ENCODE peak calls at places on chromosomes 6 and 20, in nine cellular contexts. One of them, this sample, is unnamed.

GRCh38 chr6:56093776-56094175 is 153.6 kb downstream of the COL21A1 start:
- DNase-seq in SJCRH30: no peak
- DNase-seq in AG04450: no peak
- DNase-seq in ascending aorta: no peak
- DNase-seq in stomach: no peak
- DNase-seq in vagina: no peak
- DNase-seq in Peyer's patch: no peak
- DNase-seq in left ventricle myocardium inferior: no peak
- DNase-seq in RWPE1: no peak
- DNase-seq in this sample: no peak

GRCh38 chr6:89260832-89261231 is 43.7 kb upstream of the GABRR1 start:
- DNase-seq in SJCRH30: peak
- DNase-seq in AG04450: no peak
- DNase-seq in ascending aorta: no peak
- DNase-seq in stomach: no peak
- DNase-seq in vagina: no peak
- DNase-seq in Peyer's patch: no peak
- DNase-seq in left ventricle myocardium inferior: no peak
- DNase-seq in RWPE1: no peak
- DNase-seq in this sample: no peak

GRCh38 chr6:84411060-84411629 is 183.7 kb upstream of the CEP162 start:
- DNase-seq in SJCRH30: peak
- DNase-seq in AG04450: no peak
- DNase-seq in ascending aorta: peak
- DNase-seq in stomach: no peak
- DNase-seq in vagina: no peak
- DNase-seq in Peyer's patch: no peak
- DNase-seq in left ventricle myocardium inferior: no peak
- DNase-seq in RWPE1: peak
- DNase-seq in this sample: no peak

GRCh38 chr6:46042355-46042999 is 26.8 kb upstream of the CLIC5 start:
- DNase-seq in SJCRH30: peak
- DNase-seq in AG04450: no peak
- DNase-seq in ascending aorta: no peak
- DNase-seq in stomach: no peak
- DNase-seq in vagina: no peak
- DNase-seq in Peyer's patch: no peak
- DNase-seq in left ventricle myocardium inferior: peak
- DNase-seq in RWPE1: peak
- DNase-seq in this sample: no peak

GRCh38 chr6:75204959-75205775 is 686 bp downstream of the COL12A1 start:
- DNase-seq in SJCRH30: peak
- DNase-seq in AG04450: peak
- DNase-seq in ascending aorta: peak
- DNase-seq in stomach: no peak
- DNase-seq in vagina: no peak
- DNase-seq in Peyer's patch: no peak
- DNase-seq in left ventricle myocardium inferior: no peak
- DNase-seq in RWPE1: peak
- DNase-seq in this sample: peak

GRCh38 chr6:16380220-16380809 is 141.9 kb downstream of the GMPR start:
- DNase-seq in SJCRH30: no peak
- DNase-seq in AG04450: no peak
- DNase-seq in ascending aorta: peak
- DNase-seq in stomach: no peak
- DNase-seq in vagina: no peak
- DNase-seq in Peyer's patch: no peak
- DNase-seq in left ventricle myocardium inferior: no peak
- DNase-seq in RWPE1: no peak
- DNase-seq in this sample: no peak

GRCh38 chr20:16020971-16021370 is 552.3 kb downstream of the KIF16B start:
- DNase-seq in SJCRH30: no peak
- DNase-seq in AG04450: no peak
- DNase-seq in ascending aorta: no peak
- DNase-seq in stomach: no peak
- DNase-seq in vagina: no peak
- DNase-seq in Peyer's patch: no peak
- DNase-seq in left ventricle myocardium inferior: no peak
- DNase-seq in RWPE1: peak
- DNase-seq in this sample: no peak

GRCh38 chr20:21396045-21396893 is 1.1 kb downstream of the NKX2-4 start:
- DNase-seq in SJCRH30: no peak
- DNase-seq in AG04450: no peak
- DNase-seq in ascending aorta: no peak
- DNase-seq in stomach: no peak
- DNase-seq in vagina: no peak
- DNase-seq in Peyer's patch: no peak
- DNase-seq in left ventricle myocardium inferior: no peak
- DNase-seq in RWPE1: no peak
- DNase-seq in this sample: no peak

GRCh38 chr6:119493980-119494379 is 144.4 kb upstream of the MAN1A1 start:
- DNase-seq in SJCRH30: no peak
- DNase-seq in AG04450: no peak
- DNase-seq in ascending aorta: no peak
- DNase-seq in stomach: no peak
- DNase-seq in vagina: no peak
- DNase-seq in Peyer's patch: no peak
- DNase-seq in left ventricle myocardium inferior: no peak
- DNase-seq in RWPE1: peak
- DNase-seq in this sample: no peak

DNA sequence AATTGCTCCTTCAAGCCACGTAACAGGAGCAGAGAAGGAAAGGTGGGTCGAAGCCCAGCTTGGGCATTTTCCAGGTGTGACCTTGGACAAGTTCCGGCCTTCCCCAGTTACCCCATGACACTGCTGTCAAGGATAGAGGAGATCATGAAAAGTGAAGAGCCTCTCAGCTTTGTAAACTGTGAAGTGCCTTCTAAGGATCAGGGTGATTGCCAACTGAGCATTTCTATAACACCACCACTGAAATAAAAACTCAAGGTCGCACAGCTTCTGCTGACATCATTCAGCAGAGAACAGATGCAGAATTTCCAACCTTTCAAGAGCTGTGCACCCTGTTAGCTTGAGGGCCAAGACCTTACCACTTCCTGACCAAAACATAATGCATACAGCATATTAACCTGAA is 24.0 kb upstream of the ZMYND8 start:
- DNase-seq in SJCRH30: peak
- DNase-seq in AG04450: no peak
- DNase-seq in ascending aorta: no peak
- DNase-seq in stomach: no peak
- DNase-seq in vagina: no peak
- DNase-seq in Peyer's patch: no peak
- DNase-seq in left ventricle myocardium inferior: no peak
- DNase-seq in RWPE1: no peak
- DNase-seq in this sample: no peak
- H3K27ac ChIP-seq in SJCRH30: no peak
- H3K27ac ChIP-seq in AG04450: peak
- H3K27ac ChIP-seq in ascending aorta: no peak
- H3K27ac ChIP-seq in stomach: no peak
- H3K27ac ChIP-seq in vagina: no peak
- H3K27ac ChIP-seq in Peyer's patch: no peak
- H3K27ac ChIP-seq in left ventricle myocardium inferior: peak
- H3K27ac ChIP-seq in RWPE1: peak
- H3K27ac ChIP-seq in this sample: no peak

GRCh38 chr6:148547110-148547509 is 199.7 kb upstream of the UST start:
- DNase-seq in SJCRH30: no peak
- DNase-seq in AG04450: no peak
- DNase-seq in ascending aorta: no peak
- DNase-seq in stomach: no peak
- DNase-seq in vagina: no peak
- DNase-seq in Peyer's patch: no peak
- DNase-seq in left ventricle myocardium inferior: no peak
- DNase-seq in RWPE1: no peak
- DNase-seq in this sample: no peak
- H3K27ac ChIP-seq in SJCRH30: no peak
- H3K27ac ChIP-seq in AG04450: no peak
- H3K27ac ChIP-seq in ascending aorta: no peak
- H3K27ac ChIP-seq in stomach: no peak
- H3K27ac ChIP-seq in vagina: no peak
- H3K27ac ChIP-seq in Peyer's patch: no peak
- H3K27ac ChIP-seq in left ventricle myocardium inferior: no peak
- H3K27ac ChIP-seq in RWPE1: no peak
- H3K27ac ChIP-seq in this sample: no peak

GRCh38 chr6:1136415-1136774 is 175.5 kb upstream of the FOXQ1 start:
- DNase-seq in SJCRH30: no peak
- DNase-seq in AG04450: peak
- DNase-seq in ascending aorta: no peak
- DNase-seq in stomach: no peak
- DNase-seq in vagina: no peak
- DNase-seq in Peyer's patch: no peak
- DNase-seq in left ventricle myocardium inferior: no peak
- DNase-seq in RWPE1: peak
- DNase-seq in this sample: no peak
- H3K27ac ChIP-seq in SJCRH30: no peak
- H3K27ac ChIP-seq in AG04450: no peak
- H3K27ac ChIP-seq in ascending aorta: no peak
- H3K27ac ChIP-seq in stomach: no peak
- H3K27ac ChIP-seq in vagina: peak
- H3K27ac ChIP-seq in Peyer's patch: no peak
- H3K27ac ChIP-seq in left ventricle myocardium inferior: no peak
- H3K27ac ChIP-seq in RWPE1: peak
- H3K27ac ChIP-seq in this sample: no peak

GRCh38 chr20:17857639-17858449 is 110.8 kb downstream of the SNX5 start:
- DNase-seq in SJCRH30: no peak
- DNase-seq in AG04450: no peak
- DNase-seq in ascending aorta: no peak
- DNase-seq in stomach: no peak
- DNase-seq in vagina: no peak
- DNase-seq in Peyer's patch: no peak
- DNase-seq in left ventricle myocardium inferior: no peak
- DNase-seq in RWPE1: peak
- DNase-seq in this sample: no peak

GRCh38 chr20:17854307-17854903 is 114.2 kb downstream of the SNX5 start:
- DNase-seq in SJCRH30: peak
- DNase-seq in AG04450: no peak
- DNase-seq in ascending aorta: no peak
- DNase-seq in stomach: peak
- DNase-seq in vagina: no peak
- DNase-seq in Peyer's patch: no peak
- DNase-seq in left ventricle myocardium inferior: peak
- DNase-seq in RWPE1: peak
- DNase-seq in this sample: no peak

GRCh38 chr20:17856837-17857605 is 111.6 kb downstream of the SNX5 start:
- DNase-seq in SJCRH30: no peak
- DNase-seq in AG04450: no peak
- DNase-seq in ascending aorta: no peak
- DNase-seq in stomach: no peak
- DNase-seq in vagina: no peak
- DNase-seq in Peyer's patch: no peak
- DNase-seq in left ventricle myocardium inferior: no peak
- DNase-seq in RWPE1: no peak
- DNase-seq in this sample: no peak

GRCh38 chr20:17858450-17859001 is 110.1 kb downstream of the SNX5 start:
- DNase-seq in SJCRH30: no peak
- DNase-seq in AG04450: no peak
- DNase-seq in ascending aorta: no peak
- DNase-seq in stomach: no peak
- DNase-seq in vagina: no peak
- DNase-seq in Peyer's patch: no peak
- DNase-seq in left ventricle myocardium inferior: no peak
- DNase-seq in RWPE1: no peak
- DNase-seq in this sample: no peak

DNA sequence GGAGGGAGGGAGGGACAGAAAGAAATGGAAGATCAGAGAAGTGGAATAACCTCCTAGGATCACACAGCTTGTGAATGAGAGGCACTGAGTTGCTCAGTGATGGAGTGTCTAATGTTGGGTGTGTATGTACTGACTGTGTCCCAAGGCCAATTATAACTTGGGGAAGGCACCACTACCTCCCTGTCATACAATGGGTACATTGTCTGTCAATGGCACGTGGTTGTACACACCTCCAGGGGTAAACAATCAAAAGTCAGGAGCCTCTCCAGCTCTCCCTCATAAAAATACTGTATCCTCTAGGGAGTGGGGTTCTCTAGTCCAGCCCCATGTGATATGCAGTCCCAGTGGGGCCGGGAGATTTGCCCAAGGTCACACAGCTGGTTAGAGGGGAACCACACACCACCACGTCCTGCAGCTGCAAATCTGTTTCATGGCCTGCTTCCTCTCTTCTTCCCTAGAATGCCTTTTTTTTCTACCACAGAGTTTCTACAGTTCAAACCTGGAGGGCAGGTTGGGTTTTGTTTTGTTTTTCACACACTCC is 112.5 kb downstream of the SNX5 start:
- DNase-seq in SJCRH30: peak
- DNase-seq in AG04450: no peak
- DNase-seq in ascending aorta: no peak
- DNase-seq in stomach: peak
- DNase-seq in vagina: no peak
- DNase-seq in Peyer's patch: peak
- DNase-seq in left ventricle myocardium inferior: no peak
- DNase-seq in RWPE1: no peak
- DNase-seq in this sample: no peak
- H3K27ac ChIP-seq in SJCRH30: no peak
- H3K27ac ChIP-seq in AG04450: no peak
- H3K27ac ChIP-seq in ascending aorta: no peak
- H3K27ac ChIP-seq in stomach: no peak
- H3K27ac ChIP-seq in vagina: no peak
- H3K27ac ChIP-seq in Peyer's patch: no peak
- H3K27ac ChIP-seq in left ventricle myocardium inferior: no peak
- H3K27ac ChIP-seq in RWPE1: no peak
- H3K27ac ChIP-seq in this sample: no peak

DNA sequence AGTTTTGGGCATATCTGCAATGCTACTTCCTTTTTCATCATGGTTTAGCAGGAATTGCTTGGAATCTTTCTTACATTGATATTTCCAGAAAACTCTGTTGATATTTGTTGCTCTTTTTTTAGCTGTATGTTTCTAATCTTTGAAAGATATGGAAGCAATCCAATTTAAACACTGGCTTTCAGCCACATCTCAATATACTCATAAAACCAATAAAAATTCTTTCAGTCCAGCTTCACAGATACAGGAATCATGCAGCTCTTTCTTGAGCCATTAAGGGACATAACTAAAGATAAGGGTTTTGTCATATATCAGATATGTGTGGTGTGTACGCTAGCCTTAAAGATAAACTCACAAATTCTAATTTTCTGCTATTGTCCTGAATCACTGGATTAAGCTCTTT is 47.4 kb downstream of the PKIB start:
- DNase-seq in SJCRH30: no peak
- DNase-seq in AG04450: no peak
- DNase-seq in ascending aorta: no peak
- DNase-seq in stomach: no peak
- DNase-seq in vagina: no peak
- DNase-seq in Peyer's patch: no peak
- DNase-seq in left ventricle myocardium inferior: no peak
- DNase-seq in RWPE1: no peak
- DNase-seq in this sample: no peak
- H3K27ac ChIP-seq in SJCRH30: no peak
- H3K27ac ChIP-seq in AG04450: no peak
- H3K27ac ChIP-seq in ascending aorta: no peak
- H3K27ac ChIP-seq in stomach: no peak
- H3K27ac ChIP-seq in vagina: no peak
- H3K27ac ChIP-seq in Peyer's patch: no peak
- H3K27ac ChIP-seq in left ventricle myocardium inferior: no peak
- H3K27ac ChIP-seq in RWPE1: no peak
- H3K27ac ChIP-seq in this sample: no peak